ENCODE peak calls at places on chromosomes 7 and 10, in six cellular contexts. M is T-helper 9 cell; C is WTC11; Q is hippocampal formation; F is activated T-helper 9 cell treated with anti-CD3 and anti-CD28 coated beads, Interleukin-2, amount 50 U/mL, for 16 hours; I is nephron progenitor cell. G is an unnamed sample.

GRCh38 chr10:114915294-114915693 is 22.7 kb upstream of the TRUB1 start:
- DNase-seq in M (no peak), F (no peak), I (no peak), Q (no peak), C (no peak), G (no peak)

GRCh38 chr10:101031796-101032636 is 982 bp downstream of the SFXN3 start:
- DNase-seq in Q (peak), C (peak), F (peak), M (peak), I (peak), G (peak)

GRCh38 chr10:29634764-29635625 is at the start of gene SVIL:
- DNase-seq in M (no peak), I (peak), Q (no peak), F (no peak), C (peak), G (no peak)

GRCh38 chr10:46024948-46025347 is 5.5 kb downstream of the NCOA4 start:
- DNase-seq in Q (no peak), C (no peak), M (no peak), I (no peak), F (no peak), G (no peak)

GRCh38 chr7:157464971-157465481 is 128.2 kb downstream of the DNAJB6 start:
- DNase-seq in F (no peak), Q (no peak), I (no peak), M (no peak), C (no peak), G (no peak)

GRCh38 chr7:46576950-46577349 is 655.9 kb upstream of the IGFBP3 start:
- DNase-seq in F (no peak), M (no peak), C (no peak), I (no peak), Q (no peak), G (no peak)

GRCh38 chr7:96670338-96671289 is 39.0 kb downstream of the SEM1 start:
- DNase-seq in F (no peak), I (no peak), Q (no peak), M (no peak), C (no peak), G (no peak)

GRCh38 chr10:78065616-78066410 is 32.1 kb downstream of the RPS24 start:
- DNase-seq in C (no peak), M (no peak), Q (no peak), I (no peak), F (no peak), G (no peak)

GRCh38 chr10:102660891-102661613 is 16.8 kb downstream of the TRIM8 start:
- DNase-seq in C (no peak), M (peak), F (peak), I (peak), Q (no peak), G (no peak)

GRCh38 chr10:133315847-133316246 is 7.1 kb downstream of the ZNF511 start:
- DNase-seq in C (no peak), M (no peak), I (no peak), F (no peak), Q (no peak), G (no peak)

GRCh38 chr10:7876541-7877127 is 58.3 kb downstream of the TAF3 start:
- DNase-seq in M (no peak), F (no peak), I (no peak), C (no peak), Q (no peak), G (no peak)

GRCh38 chr7:110839866-110840265 is 251.1 kb upstream of the LRRN3 start:
- DNase-seq in Q (no peak), F (no peak), C (no peak), I (no peak), M (no peak), G (no peak)

GRCh38 chr10:117543999-117544728 is 1.6 kb downstream of the EMX2 start:
- DNase-seq in M (no peak), Q (no peak), F (no peak), C (no peak), I (peak), G (no peak)

GRCh38 chr7:157522954-157523353 is 186.2 kb downstream of the DNAJB6 start:
- DNase-seq in I (no peak), C (no peak), F (no peak), M (no peak), Q (no peak), G (no peak)

GRCh38 chr7:23467731-23468720 is 2.3 kb downstream of the IGF2BP3 start:
- DNase-seq in M (no peak), I (peak), F (no peak), C (peak), Q (no peak), G (no peak)

GRCh38 chr7:19392246-19392645 is 247.0 kb upstream of the FERD3L start:
- DNase-seq in I (no peak), F (no peak), C (no peak), M (no peak), Q (no peak), G (no peak)

GRCh38 chr7:125090596-125090995 is 161.0 kb upstream of the POT1 start:
- DNase-seq in I (no peak), C (no peak), Q (no peak), M (no peak), F (no peak), G (no peak)

GRCh38 chr7:55018361-55019328 is at the start of gene EGFR:
- DNase-seq in F (no peak), M (no peak), Q (peak), C (peak), I (peak), G (no peak)

GRCh38 chr7:41491752-41492405 is 211.0 kb downstream of the INHBA start:
- DNase-seq in F (no peak), Q (no peak), I (no peak), M (no peak), C (no peak), G (no peak)

G was measured in anterior cingulate cortex.